ENCODE peak calls at places on chromosomes 12 and 14, in four cellular contexts. E is neural progenitor cell, K is GM23338, R is GM23248. Q is an unnamed sample. For H3F3A and H4K20me1, the result is how much of the 10 kb centered on the place peaks cover.

GRCh38 chr12:1220127-1221092 is 229.4 kb downstream of the ERC1 start:
- DNase-seq in R (no peak), K (no peak), E (no peak), Q (no peak)

GRCh38 chr14:99930420-99931274 is 134.6 kb upstream of the EVL start:
- DNase-seq in K (no peak), R (peak), E (no peak), Q (no peak)

GRCh38 chr14:47438650-47439140 is 236.7 kb downstream of the MDGA2 start:
- DNase-seq in E (no peak), R (no peak), K (peak), Q (no peak)

GRCh38 chr12:62977419-62977818 is 42.5 kb upstream of the PPM1H start:
- DNase-seq in R (peak), E (no peak), K (no peak), Q (no peak)

GRCh38 chr12:123120452-123121166 is 30.3 kb downstream of the PITPNM2 start:
- DNase-seq in K (no peak), E (no peak), R (peak), Q (peak)

GRCh38 chr12:48165089-48166031 is 8.0 kb upstream of the ASB8 start:
- DNase-seq in E (peak), K (peak), R (peak), Q (no peak)

GRCh38 chr12:16609140-16609539 is 3.2 kb upstream of the LMO3 start:
- DNase-seq in R (no peak), E (no peak), K (no peak), Q (no peak)

GRCh38 chr12:12396727-12397126 is 39.8 kb downstream of the BORCS5 start:
- DNase-seq in R (no peak), K (no peak), E (no peak), Q (no peak)

GRCh38 chr12:41983896-41984295 is 160.8 kb downstream of the GXYLT1 start:
- DNase-seq in K (no peak), E (no peak), R (no peak), Q (no peak)

GRCh38 chr12:124509676-124510300 is 57.6 kb downstream of the NCOR2 start:
- DNase-seq in K (no peak), E (peak), R (peak), Q (peak)

GRCh38 chr12:53217049-53217929 is 10.2 kb upstream of the ITGB7 start:
- DNase-seq in E (peak), K (peak), R (peak), Q (peak)
- H3F3A ChIP-seq in E (half or more), K (under half), R (under half), Q (under half)

DNA sequence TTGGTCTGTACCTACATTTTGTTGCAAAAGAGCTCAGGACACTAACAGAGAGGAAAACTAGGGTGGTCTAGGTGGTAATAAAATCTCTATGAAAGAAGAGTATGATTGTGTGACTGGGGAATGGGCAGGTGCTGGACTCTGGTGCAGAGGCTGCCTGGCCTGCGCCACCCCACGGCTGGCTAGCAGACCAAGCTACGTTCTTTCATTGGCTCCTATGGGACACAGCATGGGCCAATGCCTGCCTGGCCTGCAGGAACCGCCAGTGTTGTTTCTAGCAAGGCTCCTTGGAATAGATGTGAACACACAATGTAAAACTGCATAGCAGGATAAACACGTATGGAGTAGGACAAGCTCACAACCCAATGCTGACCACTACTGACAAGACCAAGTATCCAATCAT is 51.7 kb upstream of the CORO1C start:
- DNase-seq in E (no peak), K (no peak), R (no peak), Q (no peak)
- H3K4me2 ChIP-seq in E (no peak), K (no peak), R (no peak), Q (no peak)

GRCh38 chr12:24854908-24855307 is 94.0 kb downstream of the BCAT1 start:
- DNase-seq in R (peak), E (no peak), K (no peak), Q (no peak)
- H4K20me1 ChIP-seq in R (under half), E (under half), K (under half), Q (under half)

GRCh38 chr14:104718871-104719270 is 5.2 kb upstream of the ADSS1 start:
- DNase-seq in K (no peak), R (no peak), E (no peak), Q (no peak)
- H3F3A ChIP-seq in K (under half), R (under half), E (under half), Q (under half)

DNA sequence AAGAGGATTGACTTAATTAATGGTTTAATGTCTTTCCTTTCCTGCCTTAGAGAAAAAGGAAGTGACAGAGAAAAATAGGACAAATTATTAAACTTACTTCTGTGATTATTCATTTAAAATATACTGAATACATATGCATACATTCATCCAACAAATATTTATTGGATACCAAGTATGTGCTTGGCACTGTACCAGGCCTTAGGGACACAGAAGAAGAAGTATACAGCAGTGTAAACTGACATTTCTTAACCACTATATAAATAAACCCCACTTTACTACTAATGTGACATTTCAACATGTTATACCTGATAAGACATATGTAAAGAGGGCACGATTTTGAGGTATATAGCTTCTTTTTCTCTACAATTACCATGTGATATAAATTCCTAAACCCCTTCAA is 53.6 kb downstream of the ERO1A start:
- DNase-seq in R (no peak), K (no peak), E (no peak), Q (no peak)
- H3K4me2 ChIP-seq in R (no peak), K (no peak), E (no peak), Q (no peak)

GRCh38 chr12:116421785-116422538 is 137.2 kb upstream of the MAP1LC3B2 start:
- DNase-seq in K (no peak), R (peak), E (no peak), Q (no peak)
- H4K20me1 ChIP-seq in K (under half), R (under half), E (under half), Q (under half)